ENCODE peak calls at places on chromosomes 13 and 19, in six cellular contexts. G, J, L, E, K and M are unnamed samples.

GRCh38 chr13:66992183-66992582 is 238.0 kb downstream of the PCDH9 start:
- DNase-seq in G (no peak), J (no peak), L (no peak), E (no peak), K (no peak), M (no peak)

GRCh38 chr19:42512743-42513304 is 15.5 kb downstream of the CEACAM1 start:
- DNase-seq in G (no peak), J (peak; percentile 76), L (no peak), E (no peak), K (no peak), M (no peak)

GRCh38 chr13:75307370-75307984 is 174.5 kb downstream of the TBC1D4 start:
- DNase-seq in G (no peak), J (no peak), L (no peak), E (no peak), K (no peak), M (no peak)

GRCh38 chr13:78601886-78602560 is 1.3 kb downstream of the POU4F1 start:
- DNase-seq in G (no peak), J (no peak), L (no peak), E (no peak), K (no peak), M (no peak)

GRCh38 chr13:98674968-98675528 is 77.4 kb downstream of the SLC15A1 start:
- DNase-seq in G (no peak), J (peak; percentile 60), L (peak; percentile 7), E (no peak), K (no peak), M (no peak)

GRCh38 chr19:17469092-17469370 is 1.3 kb upstream of the SLC27A1 start:
- DNase-seq in G (peak; percentile 39), J (no peak), L (no peak), E (no peak), K (no peak), M (no peak)

GRCh38 chr19:1061987-1062386 is 5.0 kb upstream of the ARHGAP45 start:
- DNase-seq in G (no peak), J (no peak), L (no peak), E (no peak), K (no peak), M (no peak)

GRCh38 chr13:44713793-44714469 is 137.8 kb upstream of the TSC22D1 start:
- DNase-seq in G (no peak), J (peak; percentile 95), L (no peak), E (peak; percentile 91), K (no peak), M (peak; percentile 93)

GRCh38 chr19:4831351-4832340 is at the start of gene TICAM1:
- DNase-seq in G (peak; percentile 83), J (no peak), L (no peak), E (peak; percentile 40), K (peak; percentile 80), M (peak; percentile 50)

GRCh38 chr13:28329395-28330158 is 165.4 kb downstream of the FLT1 start:
- DNase-seq in G (no peak), J (no peak), L (no peak), E (peak; percentile 97), K (no peak), M (peak; percentile 43)

GRCh38 chr13:30463820-30464495 is 1.8 kb downstream of the HMGB1 start:
- DNase-seq in G (peak; percentile 73), J (peak; percentile 48), L (no peak), E (peak; percentile 73), K (peak; percentile 61), M (peak; percentile 25)

GRCh38 chr19:16340092-16340491 is 15.5 kb downstream of the KLF2 start:
- DNase-seq in G (no peak), J (no peak), L (no peak), E (no peak), K (no peak), M (peak; percentile 82)

GRCh38 chr13:31199849-31200635 is at the start of gene B3GLCT:
- DNase-seq in G (peak; percentile 79), J (peak; percentile 85), L (peak; percentile 82), E (peak; percentile 65), K (peak; percentile 84), M (peak; percentile 55)

GRCh38 chr13:54232700-54233099 is 1204.1 kb downstream of the OLFM4 start:
- DNase-seq in G (no peak), J (no peak), L (no peak), E (no peak), K (no peak), M (no peak)

GRCh38 chr13:111397202-111397880 is 76.9 kb downstream of the TEX29 start:
- DNase-seq in G (no peak), J (no peak), L (no peak), E (no peak), K (peak; percentile 10), M (no peak)

GRCh38 chr13:85896516-85897450 is 97.6 kb upstream of the SLITRK6 start:
- DNase-seq in G (no peak), J (peak; percentile 32), L (no peak), E (no peak), K (no peak), M (peak; percentile 6)

GRCh38 chr13:73939603-73940002 is 194.6 kb downstream of the KLF12 start:
- DNase-seq in G (no peak), J (no peak), L (no peak), E (no peak), K (no peak), M (no peak)

GRCh38 chr13:91346848-91347211 is 657 bp upstream of the MIR17HG start:
- DNase-seq in G (peak; percentile 37), J (peak; percentile 64), L (no peak), E (no peak), K (no peak), M (no peak)

GRCh38 chr19:43527860-43528622 is 1.0 kb upstream of the ETHE1 start:
- DNase-seq in G (peak; percentile 52), J (no peak), L (no peak), E (peak; percentile 44), K (no peak), M (no peak)

GRCh38 chr19:14554382-14554812 is 17.5 kb downstream of the NDUFB7 start:
- DNase-seq in G (peak; percentile 31), J (peak; percentile 51), L (no peak), E (no peak), K (no peak), M (no peak)

GRCh38 chr19:46206176-46206575 is 23.4 kb upstream of the IGFL1 start:
- DNase-seq in G (no peak), J (no peak), L (no peak), E (no peak), K (no peak), M (peak; percentile 59)

GRCh38 chr13:95100525-95101121 is 200.6 kb downstream of the ABCC4 start:
- DNase-seq in G (no peak), J (no peak), L (peak; percentile 5), E (peak; percentile 90), K (no peak), M (peak; percentile 97)

GRCh38 chr19:40216777-40217026 is 1.5 kb downstream of the TTC9B start:
- DNase-seq in G (peak; percentile 10), J (no peak), L (no peak), E (no peak), K (no peak), M (no peak)

GRCh38 chr19:55441692-55442321 is 1.3 kb downstream of the SHISA7 start:
- DNase-seq in G (no peak), J (peak; percentile 56), L (no peak), E (no peak), K (no peak), M (no peak)

GRCh38 chr13:35793823-35794222 is 317.3 kb upstream of the MAB21L1 start:
- DNase-seq in G (no peak), J (no peak), L (no peak), E (peak; percentile 12), K (no peak), M (no peak)

GRCh38 chr19:4877753-4878490 is 10.5 kb upstream of the PLIN3 start:
- DNase-seq in G (no peak), J (no peak), L (no peak), E (no peak), K (peak; percentile 31), M (no peak)

GRCh38 chr19:1019616-1019961 is 1.3 kb downstream of the TMEM259 start:
- DNase-seq in G (no peak), J (no peak), L (no peak), E (no peak), K (no peak), M (no peak)

GRCh38 chr19:50329146-50329925 is at the start of gene KCNC3:
- DNase-seq in G (peak; percentile 97), J (peak; percentile 100), L (peak; percentile 99), E (peak; percentile 95), K (peak; percentile 99), M (peak; percentile 100)

GRCh38 chr19:19524053-19524452 is 4.7 kb upstream of the YJEFN3 start:
- DNase-seq in G (no peak), J (no peak), L (no peak), E (no peak), K (no peak), M (no peak)

GRCh38 chr13:106096661-106097092 is 438.8 kb downstream of the EFNB2 start:
- DNase-seq in G (peak; percentile 95), J (no peak), L (no peak), E (peak; percentile 76), K (no peak), M (peak; percentile 80)

GRCh38 chr13:40518481-40518882 is 148.0 kb downstream of the FOXO1 start:
- DNase-seq in G (no peak), J (peak; percentile 68), L (no peak), E (no peak), K (peak; percentile 44), M (peak; percentile 28)

GRCh38 chr19:30227661-30228112 is 144.5 kb upstream of the ZNF536 start:
- DNase-seq in G (peak; percentile 25), J (peak; percentile 81), L (peak; percentile 79), E (peak; percentile 12), K (peak; percentile 33), M (peak; percentile 9)